ENCODE peak calls at places on chromosome 12, in four cellular contexts. O is HepG2, K is H1, X is K562. H is an unnamed sample.
A peak's percentile ranks its signal among the peaks of the same experiment; 100 is the strongest.

GRCh38 chr12:124347805-124348658 is 53.1 kb downstream of the RFLNA start:
- DNase-seq in X (peak; percentile 34), K (no peak), O (peak; percentile 27), H (no peak)

GRCh38 chr12:53996188-53996885 is 3.6 kb upstream of the HOXC9 start:
- DNase-seq in X (no peak), O (no peak), K (no peak), H (no peak)

GRCh38 chr12:29223936-29224921 is 75.2 kb downstream of the FAR2 start:
- DNase-seq in K (no peak), X (no peak), O (no peak), H (no peak)

GRCh38 chr12:93877446-93877845 is 200.3 kb downstream of the CRADD start:
- DNase-seq in X (no peak), K (no peak), O (no peak), H (no peak)

GRCh38 chr12:122021193-122021821 is 377 bp upstream of the BCL7A start:
- DNase-seq in O (no peak), K (no peak), X (no peak), H (no peak)

GRCh38 chr12:117646595-117646994 is 285.2 kb upstream of the NOS1 start:
- DNase-seq in K (no peak), X (no peak), O (no peak), H (no peak)

GRCh38 chr12:45675534-45675933 is 54.0 kb upstream of the ARID2 start:
- DNase-seq in K (no peak), X (no peak), O (no peak), H (no peak)

GRCh38 chr12:79911889-79912656 is 22.8 kb downstream of the PPP1R12A start:
- DNase-seq in X (no peak), K (no peak), O (no peak), H (no peak)

GRCh38 chr12:117679776-117680175 is 289.0 kb downstream of the KSR2 start:
- DNase-seq in K (no peak), X (no peak), O (no peak), H (no peak)

GRCh38 chr12:78403681-78404080 is 460.9 kb upstream of the SYT1 start:
- DNase-seq in O (no peak), K (no peak), X (no peak), H (no peak)

GRCh38 chr12:113387631-113388030 is 16.1 kb downstream of the SDS start:
- DNase-seq in X (no peak), K (no peak), O (no peak), H (no peak)

GRCh38 chr12:41956353-41956752 is 188.3 kb downstream of the GXYLT1 start:
- DNase-seq in X (no peak), K (no peak), O (no peak), H (no peak)

GRCh38 chr12:104533134-104533533 is 76.4 kb downstream of the CHST11 start:
- DNase-seq in K (no peak), X (no peak), O (no peak), H (no peak)

GRCh38 chr12:3113671-3114070 is 36.5 kb downstream of the TSPAN9 start:
- DNase-seq in O (no peak), X (no peak), K (no peak), H (no peak)

DNA sequence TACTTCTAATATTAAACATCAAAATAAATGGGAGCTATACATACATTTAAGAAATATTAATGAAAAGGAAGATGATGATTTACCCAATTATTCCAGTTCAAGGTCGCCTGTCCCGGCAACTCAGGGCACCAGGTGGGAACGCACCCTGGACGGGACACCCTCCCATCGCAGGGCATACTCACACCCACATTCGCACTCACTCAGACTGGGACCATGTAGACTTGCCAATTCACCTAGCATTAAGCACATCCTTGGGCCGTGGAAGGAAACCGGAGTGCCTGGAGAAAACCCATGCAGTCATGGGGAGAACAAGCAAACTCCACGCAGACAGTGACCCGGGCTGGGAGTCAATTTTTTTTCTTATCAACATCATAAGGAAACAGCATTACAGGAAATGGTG is 474.9 kb downstream of the APAF1 start:
- DNase-seq in O (no peak), K (no peak), X (no peak), H (no peak)
- TF ChIP-seq FOSL1 in O (no peak), K (no peak), X (no peak), H (no peak)

GRCh38 chr12:70609739-70610491 is 27.3 kb downstream of the PTPRB start:
- DNase-seq in O (no peak), X (peak; percentile 35), K (no peak), H (no peak)

GRCh38 chr12:70608184-70608583 is 29.0 kb downstream of the PTPRB start:
- DNase-seq in K (no peak), X (no peak), O (no peak), H (no peak)

GRCh38 chr12:70606001-70606400 is 31.2 kb downstream of the PTPRB start:
- DNase-seq in K (no peak), X (no peak), O (peak; percentile 23), H (no peak)

GRCh38 chr12:70607107-70607506 is 30.1 kb downstream of the PTPRB start:
- DNase-seq in X (no peak), K (no peak), O (no peak), H (no peak)

GRCh38 chr12:70609203-70609602 is 28.0 kb downstream of the PTPRB start:
- DNase-seq in K (no peak), X (no peak), O (no peak), H (no peak)
- TF ChIP-seq FOSL1 in K (no peak), X (no peak), O (no peak), H (no peak)

DNA sequence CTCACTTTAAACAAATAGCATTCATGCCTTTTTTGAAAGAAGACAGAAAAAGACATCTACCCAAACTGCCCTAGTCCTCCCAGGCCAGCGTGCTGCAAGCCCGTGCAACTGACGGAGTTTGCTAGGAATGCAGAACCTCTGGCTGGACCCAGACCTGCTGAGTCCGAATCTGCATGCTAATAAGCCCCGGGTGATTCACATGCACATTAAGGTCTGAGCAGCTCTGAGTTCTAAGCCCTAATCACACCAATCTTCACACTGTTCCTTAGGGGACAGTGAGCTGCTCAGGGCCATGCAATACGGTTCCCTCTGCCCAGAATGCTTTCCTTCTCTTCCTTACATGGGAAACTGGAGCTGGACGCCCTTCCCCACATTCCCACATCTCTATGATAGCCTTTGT is 25.2 kb downstream of the HAL start:
- DNase-seq in O (no peak), K (peak; percentile 72), X (no peak), H (no peak)
- TF ChIP-seq FOSL1 in O (no peak), K (no peak), X (no peak), H (no peak)

DNA sequence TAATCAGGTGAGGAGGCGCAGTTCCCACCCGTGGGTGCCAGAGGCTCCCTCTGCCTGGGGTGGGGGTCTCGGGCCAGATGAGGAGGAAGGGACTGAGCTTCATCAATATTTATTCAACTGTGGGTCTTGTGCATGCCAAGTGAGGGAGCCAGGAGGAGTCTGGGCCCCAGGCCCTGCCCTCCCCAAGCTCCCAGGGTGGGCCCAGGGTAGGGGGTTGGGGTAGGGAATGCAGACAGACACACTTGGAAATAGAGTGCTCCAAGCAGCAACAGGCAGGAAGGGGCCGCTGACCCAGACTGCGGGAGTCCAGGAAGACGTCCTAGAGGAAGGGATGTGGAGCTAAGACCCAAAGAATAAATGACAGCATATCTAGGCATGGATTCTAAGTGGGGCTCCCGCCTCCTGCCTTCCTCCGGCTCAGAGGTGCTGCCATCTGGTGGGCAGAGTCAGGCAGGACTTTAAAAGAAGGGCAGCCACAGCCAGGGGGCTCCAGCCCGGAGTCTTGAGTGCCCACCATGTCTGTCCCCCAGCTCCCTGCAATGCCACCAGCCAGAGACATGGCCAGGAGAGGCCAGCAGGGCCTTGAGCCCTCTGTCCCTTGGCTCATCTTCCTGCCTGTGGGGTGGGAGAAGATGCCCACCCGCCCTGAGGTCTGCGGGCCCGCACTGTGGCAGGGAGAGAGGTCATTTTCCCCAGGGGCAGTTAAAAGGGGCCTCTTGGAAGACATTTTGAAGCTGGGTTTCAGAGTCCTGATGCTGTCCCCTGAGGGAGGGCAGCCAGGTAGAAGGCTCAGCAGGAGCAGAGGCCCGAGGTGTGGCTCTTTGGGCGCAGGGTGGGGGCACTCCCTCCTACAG is 70.1 kb downstream of the PHETA1 start:
- DNase-seq in O (peak; percentile 41), K (peak; percentile 41), X (peak; percentile 65), H (peak; percentile 33)
- TF ChIP-seq FOSL1 in O (no peak), K (no peak), X (no peak), H (no peak)

H was measured in HCT116.